ENCODE peak calls at places on chromosomes 12 and 14, in seven cellular contexts. X is CD4-positive, alpha-beta T cell; J is T follicular helper cell; Y is Caki2; O is NCI-H2081; B is stomach; L is GM12878. E is an unnamed sample.

GRCh38 chr12:109600481-109600880 is 26.9 kb downstream of the MVK start:
- DNase-seq in X (no peak), J (no peak), Y (no peak), O (peak; percentile 47), B (no peak), L (no peak), E (no peak)

GRCh38 chr14:103819503-103820307 is 27.7 kb downstream of the PPP1R13B start:
- DNase-seq in X (no peak), J (no peak), Y (no peak), O (no peak), B (peak; percentile 60), L (no peak), E (no peak)

GRCh38 chr12:43332977-43333649 is 218.9 kb downstream of the ADAMTS20 start:
- DNase-seq in X (no peak), J (no peak), Y (no peak), O (no peak), B (no peak), L (no peak), E (no peak)

GRCh38 chr12:64625243-64626077 is 15.2 kb downstream of the RASSF3 start:
- DNase-seq in X (no peak), J (no peak), Y (peak; percentile 99), O (no peak), B (peak; percentile 47), L (peak; percentile 78), E (peak; percentile 70)

GRCh38 chr12:53757095-53757770 is 5.5 kb upstream of the CISTR start:
- DNase-seq in X (peak; percentile 70), J (peak; percentile 69), Y (peak; percentile 50), O (peak; percentile 67), B (peak; percentile 85), L (no peak), E (peak; percentile 69)

GRCh38 chr14:98959958-98960616 is 311.9 kb downstream of the BCL11B start:
- DNase-seq in X (no peak), J (no peak), Y (no peak), O (no peak), B (no peak), L (no peak), E (no peak)

GRCh38 chr12:42485823-42486222 is 103.7 kb downstream of the PRICKLE1 start:
- DNase-seq in X (no peak), J (no peak), Y (no peak), O (no peak), B (no peak), L (no peak), E (no peak)

GRCh38 chr12:62191747-62192485 is 68.3 kb upstream of the USP15 start:
- DNase-seq in X (peak; percentile 10), J (no peak), Y (no peak), O (peak; percentile 51), B (no peak), L (no peak), E (peak; percentile 9)

GRCh38 chr14:98069712-98070133 is 1202.3 kb downstream of the BCL11B start:
- DNase-seq in X (no peak), J (no peak), Y (peak; percentile 84), O (no peak), B (no peak), L (no peak), E (no peak)

GRCh38 chr12:109592905-109593272 is 19.3 kb downstream of the MVK start:
- DNase-seq in X (no peak), J (no peak), Y (no peak), O (no peak), B (no peak), L (no peak), E (no peak)

GRCh38 chr14:24362241-24362960 is 5.6 kb upstream of the NFATC4 start:
- DNase-seq in X (no peak), J (no peak), Y (no peak), O (no peak), B (no peak), L (no peak), E (no peak)

GRCh38 chr14:51676549-51676948 is 24.8 kb downstream of the FRMD6 start:
- DNase-seq in X (no peak), J (no peak), Y (no peak), O (no peak), B (no peak), L (no peak), E (no peak)

GRCh38 chr12:508795-509194 is 49.1 kb downstream of the B4GALNT3 start:
- DNase-seq in X (no peak), J (no peak), Y (no peak), O (no peak), B (peak; percentile 57), L (no peak), E (no peak)

GRCh38 chr12:124566181-124567034 is 1.0 kb downstream of the NCOR2 start:
- DNase-seq in X (peak; percentile 61), J (peak; percentile 50), Y (peak; percentile 75), O (peak; percentile 68), B (peak; percentile 88), L (no peak), E (peak; percentile 73)

GRCh38 chr12:106315523-106315922 is 13.0 kb downstream of the TCP11L2 start:
- DNase-seq in X (no peak), J (no peak), Y (no peak), O (no peak), B (no peak), L (no peak), E (no peak)

GRCh38 chr12:96526110-96526509 is 36.7 kb downstream of the CFAP54 start:
- DNase-seq in X (no peak), J (no peak), Y (no peak), O (no peak), B (no peak), L (no peak), E (no peak)

GRCh38 chr12:54232790-54233189 is 44.0 kb upstream of the SMUG1 start:
- DNase-seq in X (no peak), J (no peak), Y (peak; percentile 28), O (no peak), B (no peak), L (no peak), E (no peak)

GRCh38 chr12:93441111-93441616 is 583 bp downstream of the UBE2N start:
- DNase-seq in X (peak; percentile 24), J (peak; percentile 11), Y (peak; percentile 5), O (peak; percentile 18), B (peak; percentile 31), L (no peak), E (peak; percentile 59)

GRCh38 chr12:5073838-5074237 is 30.2 kb downstream of the KCNA5 start:
- DNase-seq in X (no peak), J (no peak), Y (no peak), O (peak; percentile 8), B (no peak), L (no peak), E (no peak)

GRCh38 chr14:69354383-69355154 is 43.5 kb downstream of the ERH start:
- DNase-seq in X (peak; percentile 30), J (peak; percentile 15), Y (no peak), O (no peak), B (peak; percentile 44), L (peak; percentile 87), E (peak; percentile 86)

GRCh38 chr14:103258211-103258610 is 75.8 kb upstream of the EIF5 start:
- DNase-seq in X (no peak), J (no peak), Y (no peak), O (no peak), B (no peak), L (no peak), E (no peak)

GRCh38 chr12:102691773-102692555 is 211.6 kb upstream of the IGF1 start:
- DNase-seq in X (no peak), J (no peak), Y (no peak), O (no peak), B (peak; percentile 29), L (no peak), E (no peak)

GRCh38 chr14:68780358-68781160 is 12.3 kb downstream of the ZFP36L1 start:
- DNase-seq in X (peak; percentile 44), J (no peak), Y (no peak), O (no peak), B (peak; percentile 66), L (no peak), E (no peak)

GRCh38 chr12:44021471-44021971 is 185.6 kb downstream of the TMEM117 start:
- DNase-seq in X (no peak), J (no peak), Y (no peak), O (no peak), B (no peak), L (peak; percentile 40), E (peak; percentile 39)

GRCh38 chr12:31897791-31898503 is 61.3 kb upstream of the RESF1 start:
- DNase-seq in X (no peak), J (no peak), Y (peak; percentile 46), O (peak; percentile 45), B (peak; percentile 53), L (no peak), E (peak; percentile 49)

GRCh38 chr12:49296836-49297694 is 2.1 kb downstream of the PRPH start:
- DNase-seq in X (peak; percentile 26), J (peak; percentile 21), Y (peak; percentile 65), O (peak; percentile 54), B (peak; percentile 43), L (no peak), E (peak; percentile 58)

E was measured in GM06990.